ENCODE peak calls at places on chromosomes 11 and 22, in eight cellular contexts. One of them, this sample, is unnamed.

GRCh38 chr11:2886191-2886894 is 768 bp upstream of the CDKN1C start:
- DNase-seq in body of pancreas: peak; percentile 39
- DNase-seq in H1: peak; percentile 80
- DNase-seq in spleen: peak; percentile 91
- DNase-seq in IMR-90: no peak
- DNase-seq in adrenal gland: no peak
- DNase-seq in transverse colon: no peak
- DNase-seq in uterus: peak; percentile 62
- DNase-seq in this sample: peak; percentile 35

GRCh38 chr22:35266277-35266676 is 9.0 kb downstream of the HMGXB4 start:
- DNase-seq in H1: no peak
- DNase-seq in IMR-90: no peak
- DNase-seq in spleen: no peak
- DNase-seq in uterus: no peak
- DNase-seq in adrenal gland: no peak
- DNase-seq in body of pancreas: no peak
- DNase-seq in transverse colon: no peak
- DNase-seq in this sample: no peak

GRCh38 chr11:76707293-76707825 is 36.8 kb upstream of the LRRC32 start:
- DNase-seq in body of pancreas: no peak
- DNase-seq in H1: no peak
- DNase-seq in IMR-90: no peak
- DNase-seq in adrenal gland: no peak
- DNase-seq in transverse colon: no peak
- DNase-seq in uterus: no peak
- DNase-seq in spleen: no peak
- DNase-seq in this sample: no peak

GRCh38 chr22:29329581-29329980 is 14.1 kb upstream of the RASL10A start:
- DNase-seq in spleen: no peak
- DNase-seq in body of pancreas: no peak
- DNase-seq in H1: no peak
- DNase-seq in uterus: no peak
- DNase-seq in adrenal gland: no peak
- DNase-seq in transverse colon: no peak
- DNase-seq in IMR-90: no peak
- DNase-seq in this sample: no peak

GRCh38 chr22:42314709-42315391 is 44.4 kb upstream of the TCF20 start:
- DNase-seq in body of pancreas: no peak
- DNase-seq in H1: no peak
- DNase-seq in adrenal gland: no peak
- DNase-seq in IMR-90: no peak
- DNase-seq in uterus: no peak
- DNase-seq in spleen: no peak
- DNase-seq in transverse colon: no peak
- DNase-seq in this sample: no peak

GRCh38 chr22:42074153-42074750 is at the start of gene PHETA2:
- DNase-seq in transverse colon: peak; percentile 63
- DNase-seq in H1: peak; percentile 67
- DNase-seq in uterus: peak; percentile 59
- DNase-seq in IMR-90: peak; percentile 25
- DNase-seq in spleen: peak; percentile 87
- DNase-seq in adrenal gland: peak; percentile 34
- DNase-seq in body of pancreas: peak; percentile 72
- DNase-seq in this sample: peak; percentile 37

GRCh38 chr11:16924826-16925494 is 89.3 kb downstream of the PLEKHA7 start:
- DNase-seq in H1: peak; percentile 76
- DNase-seq in uterus: peak; percentile 22
- DNase-seq in spleen: no peak
- DNase-seq in body of pancreas: peak; percentile 81
- DNase-seq in transverse colon: peak; percentile 89
- DNase-seq in IMR-90: no peak
- DNase-seq in adrenal gland: peak; percentile 29
- DNase-seq in this sample: no peak

GRCh38 chr11:10918698-10919097 is 60.8 kb upstream of the ZBED5 start:
- DNase-seq in transverse colon: no peak
- DNase-seq in uterus: no peak
- DNase-seq in spleen: no peak
- DNase-seq in body of pancreas: no peak
- DNase-seq in adrenal gland: no peak
- DNase-seq in H1: no peak
- DNase-seq in IMR-90: no peak
- DNase-seq in this sample: no peak

GRCh38 chr11:44954051-44954906 is 3.6 kb upstream of the TP53I11 start:
- DNase-seq in H1: no peak
- DNase-seq in uterus: no peak
- DNase-seq in body of pancreas: no peak
- DNase-seq in IMR-90: no peak
- DNase-seq in adrenal gland: no peak
- DNase-seq in spleen: no peak
- DNase-seq in transverse colon: no peak
- DNase-seq in this sample: no peak

GRCh38 chr22:50267591-50268390 is 2.4 kb downstream of the MAPK11 start:
- DNase-seq in uterus: peak; percentile 70
- DNase-seq in H1: peak; percentile 80
- DNase-seq in body of pancreas: peak; percentile 82
- DNase-seq in IMR-90: peak; percentile 38
- DNase-seq in spleen: no peak
- DNase-seq in adrenal gland: peak; percentile 69
- DNase-seq in transverse colon: peak; percentile 66
- DNase-seq in this sample: peak; percentile 39

GRCh38 chr11:118223992-118224391 is 819 bp downstream of the JAML start:
- DNase-seq in body of pancreas: no peak
- DNase-seq in transverse colon: no peak
- DNase-seq in uterus: no peak
- DNase-seq in adrenal gland: no peak
- DNase-seq in spleen: no peak
- DNase-seq in H1: no peak
- DNase-seq in IMR-90: no peak
- DNase-seq in this sample: no peak

GRCh38 chr11:56799691-56800090 is 51.2 kb upstream of the OR9G4 start:
- DNase-seq in spleen: no peak
- DNase-seq in adrenal gland: no peak
- DNase-seq in body of pancreas: no peak
- DNase-seq in H1: no peak
- DNase-seq in transverse colon: no peak
- DNase-seq in IMR-90: no peak
- DNase-seq in uterus: no peak
- DNase-seq in this sample: no peak

GRCh38 chr11:47979378-47980092 is 824 bp upstream of the PTPRJ start:
- DNase-seq in adrenal gland: no peak
- DNase-seq in uterus: no peak
- DNase-seq in body of pancreas: no peak
- DNase-seq in transverse colon: no peak
- DNase-seq in IMR-90: no peak
- DNase-seq in H1: peak; percentile 55
- DNase-seq in spleen: no peak
- DNase-seq in this sample: no peak

GRCh38 chr22:46267431-46268279 is at the start of gene TTC38:
- DNase-seq in uterus: peak; percentile 89
- DNase-seq in IMR-90: peak; percentile 60
- DNase-seq in transverse colon: peak; percentile 94
- DNase-seq in H1: peak; percentile 82
- DNase-seq in adrenal gland: peak; percentile 96
- DNase-seq in body of pancreas: peak; percentile 98
- DNase-seq in spleen: peak; percentile 94
- DNase-seq in this sample: peak; percentile 85

GRCh38 chr11:6523253-6523652 is 26.2 kb downstream of the DNHD1 start:
- DNase-seq in uterus: no peak
- DNase-seq in adrenal gland: no peak
- DNase-seq in spleen: no peak
- DNase-seq in IMR-90: peak; percentile 81
- DNase-seq in body of pancreas: no peak
- DNase-seq in H1: no peak
- DNase-seq in transverse colon: no peak
- DNase-seq in this sample: no peak

GRCh38 chr11:133836076-133836548 is 9.2 kb downstream of the SPATA19 start:
- DNase-seq in transverse colon: no peak
- DNase-seq in spleen: no peak
- DNase-seq in uterus: no peak
- DNase-seq in adrenal gland: no peak
- DNase-seq in IMR-90: no peak
- DNase-seq in H1: no peak
- DNase-seq in body of pancreas: no peak
- DNase-seq in this sample: no peak

GRCh38 chr11:66050581-66051231 is 1.5 kb upstream of the SF3B2 start:
- DNase-seq in uterus: no peak
- DNase-seq in H1: peak; percentile 49
- DNase-seq in transverse colon: no peak
- DNase-seq in IMR-90: no peak
- DNase-seq in adrenal gland: no peak
- DNase-seq in spleen: peak; percentile 58
- DNase-seq in body of pancreas: no peak
- DNase-seq in this sample: no peak

GRCh38 chr11:61862714-61863547 is 28.4 kb downstream of the FADS3 start:
- DNase-seq in IMR-90: no peak
- DNase-seq in uterus: no peak
- DNase-seq in transverse colon: no peak
- DNase-seq in adrenal gland: no peak
- DNase-seq in body of pancreas: no peak
- DNase-seq in spleen: no peak
- DNase-seq in H1: no peak
- DNase-seq in this sample: no peak

GRCh38 chr11:61866958-61867343 is 24.4 kb downstream of the FADS3 start:
- DNase-seq in uterus: no peak
- DNase-seq in transverse colon: no peak
- DNase-seq in H1: no peak
- DNase-seq in spleen: no peak
- DNase-seq in body of pancreas: no peak
- DNase-seq in adrenal gland: no peak
- DNase-seq in IMR-90: no peak
- DNase-seq in this sample: no peak

GRCh38 chr11:61866231-61866957 is 25.0 kb downstream of the FADS3 start:
- DNase-seq in H1: no peak
- DNase-seq in IMR-90: no peak
- DNase-seq in body of pancreas: no peak
- DNase-seq in adrenal gland: peak; percentile 66
- DNase-seq in transverse colon: no peak
- DNase-seq in spleen: no peak
- DNase-seq in uterus: no peak
- DNase-seq in this sample: no peak

GRCh38 chr11:61863548-61864081 is 27.7 kb downstream of the FADS3 start:
- DNase-seq in uterus: no peak
- DNase-seq in adrenal gland: no peak
- DNase-seq in spleen: no peak
- DNase-seq in H1: no peak
- DNase-seq in body of pancreas: no peak
- DNase-seq in transverse colon: no peak
- DNase-seq in IMR-90: no peak
- DNase-seq in this sample: no peak

DNA sequence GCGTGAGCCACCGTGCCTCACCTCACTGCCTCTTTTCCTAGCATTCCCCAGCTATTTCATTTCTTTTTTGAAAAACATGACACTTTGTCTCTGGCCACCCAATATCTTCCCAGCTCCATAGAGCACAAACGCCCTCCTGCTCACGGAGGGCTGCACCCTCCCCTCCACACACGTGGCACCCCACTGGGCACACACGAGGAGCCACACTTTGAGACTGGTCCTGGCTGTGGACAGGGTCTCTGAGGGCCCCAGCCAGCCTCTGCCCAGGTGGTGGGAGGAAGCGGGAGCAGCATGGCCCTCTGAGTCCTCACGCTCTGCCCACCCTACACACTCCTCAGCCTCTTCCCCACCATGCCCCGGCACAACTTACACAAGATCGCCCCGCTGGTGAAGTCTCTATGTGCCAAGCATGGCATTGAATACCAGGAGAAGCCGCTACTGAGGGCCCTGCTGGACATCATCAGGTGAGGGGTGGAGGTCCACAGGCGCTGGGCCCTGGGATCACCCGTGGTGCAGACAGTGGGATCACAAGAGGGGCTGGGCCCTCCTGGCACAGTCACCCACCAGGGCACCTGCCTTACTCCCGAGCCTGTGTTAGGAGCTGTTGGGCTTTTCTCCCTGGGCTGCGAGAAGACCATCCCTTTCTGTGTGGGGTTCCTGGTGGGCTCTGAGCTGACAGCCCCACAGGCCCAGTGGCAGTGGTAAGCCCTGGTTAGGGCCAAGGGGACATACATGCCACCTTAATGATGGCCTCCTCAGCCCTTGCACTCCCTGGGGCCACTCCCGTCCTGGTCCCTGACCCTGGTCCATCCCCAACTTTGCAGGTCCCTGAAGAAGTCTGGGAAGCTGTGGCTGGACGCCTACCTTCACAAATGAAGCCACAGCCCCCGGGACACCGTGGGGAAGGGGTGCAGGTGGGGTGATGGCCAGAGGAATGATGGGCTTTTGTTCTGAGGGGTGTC is 26.2 kb downstream of the FADS3 start:
- DNase-seq in IMR-90: no peak
- DNase-seq in transverse colon: no peak
- DNase-seq in adrenal gland: no peak
- DNase-seq in H1: no peak
- DNase-seq in spleen: no peak
- DNase-seq in uterus: no peak
- DNase-seq in body of pancreas: no peak
- DNase-seq in this sample: no peak
- TF ChIP-seq POLR2A in IMR-90: no peak
- TF ChIP-seq POLR2A in transverse colon: no peak
- TF ChIP-seq POLR2A in adrenal gland: no peak
- TF ChIP-seq POLR2A in H1: no peak
- TF ChIP-seq POLR2A in spleen: no peak
- TF ChIP-seq POLR2A in uterus: no peak
- TF ChIP-seq POLR2A in body of pancreas: no peak
- TF ChIP-seq POLR2A in this sample: no peak

GRCh38 chr22:23836281-23836680 is 2.5 kb downstream of the DERL3 start:
- DNase-seq in transverse colon: no peak
- DNase-seq in H1: no peak
- DNase-seq in adrenal gland: no peak
- DNase-seq in spleen: peak; percentile 73
- DNase-seq in IMR-90: no peak
- DNase-seq in uterus: no peak
- DNase-seq in body of pancreas: no peak
- DNase-seq in this sample: no peak
- H3K4me1 ChIP-seq in transverse colon: peaks cover 18% of the 10 kb centered on the region
- H3K4me1 ChIP-seq in H1: peaks cover 4% of the 10 kb centered on the region
- H3K4me1 ChIP-seq in adrenal gland: peaks cover 6% of the 10 kb centered on the region
- H3K4me1 ChIP-seq in spleen: peaks cover 35% of the 10 kb centered on the region
- H3K4me1 ChIP-seq in IMR-90: peaks cover 2% of the 10 kb centered on the region
- H3K4me1 ChIP-seq in uterus: peaks cover 15% of the 10 kb centered on the region
- H3K4me1 ChIP-seq in body of pancreas: peaks cover 57% of the 10 kb centered on the region
- H3K4me1 ChIP-seq in this sample: peaks cover 26% of the 10 kb centered on the region

DNA sequence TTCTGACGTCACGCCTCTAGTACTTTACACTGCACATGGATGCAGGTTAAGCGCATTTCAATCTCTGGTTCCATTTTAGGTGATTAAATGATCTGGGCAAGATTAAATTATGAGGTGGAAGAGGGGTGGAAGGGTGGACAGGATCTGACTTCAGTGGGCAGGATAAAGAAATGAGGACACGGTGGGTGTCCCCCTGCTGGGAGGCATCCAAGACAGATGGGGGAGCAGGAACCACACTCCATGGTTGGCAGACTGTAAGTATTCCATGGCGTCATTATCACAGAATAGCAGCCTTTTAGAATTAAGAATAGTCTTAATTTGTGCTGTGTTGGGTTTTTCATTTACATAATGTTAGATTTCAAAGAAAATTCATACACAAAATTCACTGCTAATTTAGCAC is 7.6 kb upstream of the SORL1 start:
- DNase-seq in adrenal gland: no peak
- DNase-seq in IMR-90: no peak
- DNase-seq in transverse colon: no peak
- DNase-seq in body of pancreas: no peak
- DNase-seq in spleen: no peak
- DNase-seq in uterus: no peak
- DNase-seq in H1: no peak
- DNase-seq in this sample: no peak
- H3K36me3 ChIP-seq in adrenal gland: no peaks in the 10 kb centered on the region
- H3K36me3 ChIP-seq in IMR-90: no peaks in the 10 kb centered on the region
- H3K36me3 ChIP-seq in transverse colon: no peaks in the 10 kb centered on the region
- H3K36me3 ChIP-seq in body of pancreas: no peaks in the 10 kb centered on the region
- H3K36me3 ChIP-seq in spleen: no peaks in the 10 kb centered on the region
- H3K36me3 ChIP-seq in uterus: no peaks in the 10 kb centered on the region
- H3K36me3 ChIP-seq in H1: no peaks in the 10 kb centered on the region
- H3K36me3 ChIP-seq in this sample: no peaks in the 10 kb centered on the region

GRCh38 chr22:36286096-36286957 is 33.4 kb downstream of the APOL1 start:
- DNase-seq in H1: peak; percentile 93
- DNase-seq in uterus: peak; percentile 78
- DNase-seq in transverse colon: peak; percentile 75
- DNase-seq in body of pancreas: peak; percentile 74
- DNase-seq in spleen: peak; percentile 89
- DNase-seq in adrenal gland: peak; percentile 83
- DNase-seq in IMR-90: peak; percentile 72
- DNase-seq in this sample: peak; percentile 75
- TF ChIP-seq POLR2A in H1: no peak
- TF ChIP-seq POLR2A in uterus: no peak
- TF ChIP-seq POLR2A in transverse colon: no peak
- TF ChIP-seq POLR2A in body of pancreas: no peak
- TF ChIP-seq POLR2A in spleen: no peak
- TF ChIP-seq POLR2A in adrenal gland: no peak
- TF ChIP-seq POLR2A in IMR-90: no peak
- TF ChIP-seq POLR2A in this sample: no peak

This sample was measured in tibial nerve.